ENCODE peak calls at places on chromosomes 4 and X, in five cellular contexts. H is progenitor cell of endocrine pancreas, X is uterus, I is suprapubic skin, O is thoracic aorta. S is an unnamed sample.

GRCh38 chrX:6169407-6169806 is 59.3 kb downstream of the NLGN4X start:
- DNase-seq in I (no peak), O (no peak), X (no peak), H (no peak), S (no peak)

GRCh38 chr4:128846063-128846462 is 36.6 kb downstream of the JADE1 start:
- DNase-seq in O (no peak), X (no peak), I (no peak), H (no peak), S (no peak)

GRCh38 chr4:40586729-40587128 is 42.9 kb downstream of the RBM47 start:
- DNase-seq in O (no peak), H (no peak), X (no peak), I (no peak), S (no peak)

GRCh38 chr4:130478406-130478805 is 1382.5 kb downstream of the C4orf33 start:
- DNase-seq in I (no peak), X (no peak), O (no peak), H (no peak), S (no peak)

GRCh38 chrX:71671043-71671829 is 3.9 kb downstream of the LOC101059915 start:
- DNase-seq in H (no peak), O (no peak), I (no peak), X (no peak), S (no peak)

GRCh38 chr4:7420661-7421040 is 14.1 kb downstream of the PSAPL1 start:
- DNase-seq in X (peak; percentile 6), I (peak; percentile 79), O (no peak), H (no peak), S (peak; percentile 81)

GRCh38 chrX:154441984-154442707 is 1.8 kb upstream of the FAM50A start:
- DNase-seq in H (no peak), I (no peak), X (no peak), O (no peak), S (no peak)

GRCh38 chr4:146445198-146446150 is 76.3 kb downstream of the SLC10A7 start:
- DNase-seq in O (no peak), X (no peak), I (no peak), H (no peak), S (no peak)

GRCh38 chr4:73257995-73258667 is 467 bp downstream of the ANKRD17 start:
- DNase-seq in I (no peak), O (peak; percentile 8), H (peak; percentile 20), X (peak; percentile 31), S (no peak)

GRCh38 chr4:147056951-147057630 is 111.4 kb upstream of the TTC29 start:
- DNase-seq in I (no peak), O (no peak), X (no peak), H (no peak), S (no peak)

GRCh38 chr4:174631901-174632758 is 109.8 kb upstream of the HPGD start:
- DNase-seq in I (no peak), H (no peak), O (no peak), X (no peak), S (no peak)

GRCh38 chr4:88661724-88662123 is 35.9 kb downstream of the NAP1L5 start:
- DNase-seq in H (no peak), I (no peak), O (no peak), X (no peak), S (no peak)

GRCh38 chr4:106624674-106625073 is 256.1 kb upstream of the GIMD1 start:
- DNase-seq in O (no peak), H (no peak), I (no peak), X (no peak), S (no peak)

GRCh38 chrX:23387826-23388225 is 53.2 kb downstream of the PTCHD1 start:
- DNase-seq in X (no peak), I (no peak), H (no peak), O (no peak), S (no peak)

GRCh38 chr4:1351854-1352633 is 5.0 kb downstream of the UVSSA start:
- DNase-seq in H (peak; percentile 89), O (peak; percentile 55), X (peak; percentile 84), I (peak; percentile 92), S (peak; percentile 95)

GRCh38 chrX:50812995-50813842 is 775 bp downstream of the SHROOM4 start:
- DNase-seq in O (no peak), X (peak; percentile 23), I (no peak), H (peak; percentile 23), S (peak; percentile 82)

GRCh38 chrX:16839852-16840460 is 30.2 kb downstream of the RBBP7 start:
- DNase-seq in X (peak; percentile 61), O (no peak), H (no peak), I (no peak), S (no peak)

GRCh38 chr4:110681381-110681780 is 58.5 kb upstream of the PITX2 start:
- DNase-seq in X (no peak), H (no peak), O (no peak), I (no peak), S (no peak)

GRCh38 chrX:129318375-129318774 is 204.9 kb downstream of the SMARCA1 start:
- DNase-seq in X (no peak), O (no peak), I (no peak), H (no peak), S (no peak)

GRCh38 chr4:22090655-22091350 is 142.2 kb upstream of the KCNIP4 start:
- DNase-seq in O (no peak), H (no peak), I (no peak), X (no peak), S (no peak)

GRCh38 chrX:137545711-137546651 is 19.9 kb upstream of the ZIC3 start:
- DNase-seq in X (no peak), H (no peak), I (no peak), O (no peak), S (no peak)

GRCh38 chr4:101599620-101600019 is 190.9 kb upstream of the BANK1 start:
- DNase-seq in X (no peak), O (no peak), H (no peak), I (no peak), S (no peak)

GRCh38 chrX:110210417-110211139 is 107.3 kb downstream of the AMMECR1 start:
- DNase-seq in O (no peak), I (no peak), H (no peak), X (no peak), S (no peak)

GRCh38 chr4:87118421-87118820 is 102.0 kb downstream of the KLHL8 start:
- DNase-seq in O (no peak), I (no peak), H (no peak), X (no peak), S (no peak)

DNA sequence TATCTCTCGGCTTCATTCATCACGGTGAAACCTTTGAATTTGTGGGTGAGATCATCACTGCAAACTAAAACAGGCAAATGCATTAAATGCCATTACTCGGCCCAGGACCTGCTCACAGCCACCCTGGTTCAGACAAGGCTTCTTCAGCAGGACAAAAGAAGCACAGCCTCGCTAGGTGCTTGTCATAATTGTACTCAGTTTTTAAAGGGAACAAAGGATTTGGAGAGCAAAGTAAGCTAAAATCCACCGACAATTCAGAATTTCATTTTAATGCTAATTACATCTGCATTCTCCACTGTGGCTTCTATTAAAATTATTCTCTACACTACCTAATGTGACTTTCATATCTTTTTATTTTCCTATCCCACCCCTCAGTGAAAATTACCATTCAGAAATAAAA is 57.0 kb downstream of the PCYT1B start:
- DNase-seq in X (no peak), O (no peak), H (no peak), I (no peak), S (no peak)
- TF ChIP-seq CTCF in X (no peak), O (no peak), H (no peak), I (no peak), S (no peak)

DNA sequence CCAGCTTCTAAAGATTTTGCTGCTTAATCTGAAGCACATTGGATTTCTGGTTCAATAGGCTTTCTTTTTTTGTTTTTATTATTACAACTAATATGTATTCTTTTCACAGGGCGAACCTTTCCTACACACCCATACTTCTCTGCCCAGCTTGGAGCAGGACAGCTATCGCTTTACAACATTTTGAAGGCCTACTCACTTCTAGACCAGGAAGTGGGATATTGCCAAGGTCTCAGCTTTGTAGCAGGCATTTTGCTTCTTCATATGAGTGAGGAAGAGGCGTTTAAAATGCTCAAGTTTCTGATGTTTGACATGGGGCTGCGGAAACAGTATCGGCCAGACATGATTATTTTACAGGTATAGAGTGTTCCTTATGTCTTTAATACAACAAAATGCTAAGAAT is 155.4 kb downstream of the PTTG2 start:
- DNase-seq in H (no peak), X (no peak), O (no peak), I (no peak), S (no peak)
- TF ChIP-seq CTCF in H (no peak), X (no peak), O (no peak), I (no peak), S (no peak)

DNA sequence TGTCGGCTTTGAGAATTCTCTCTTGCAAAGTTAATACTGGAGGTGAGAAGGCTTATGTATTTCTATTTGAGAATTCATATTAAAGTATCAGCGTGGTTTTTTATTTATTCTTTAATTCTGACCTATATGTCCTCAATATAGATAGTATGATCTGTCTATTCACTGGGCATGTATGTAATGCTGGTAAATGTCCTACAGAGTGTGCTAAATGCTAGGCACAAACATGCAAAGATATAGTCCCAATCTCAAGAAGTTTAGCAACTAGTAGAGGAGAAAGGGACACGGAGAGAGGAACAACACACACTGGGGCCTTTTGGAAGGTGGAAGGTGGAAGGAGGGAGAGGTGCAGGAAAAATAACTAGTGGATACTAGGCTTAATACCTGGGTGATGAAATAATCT is 11.0 kb upstream of the BMPR1B start:
- DNase-seq in I (no peak), H (no peak), X (no peak), O (no peak), S (no peak)
- TF ChIP-seq CTCF in I (no peak), H (no peak), X (no peak), O (no peak), S (no peak)

GRCh38 chrX:39814391-39814790 is 283.4 kb downstream of the BCOR start:
- DNase-seq in X (no peak), I (no peak), O (no peak), H (no peak), S (no peak)
- TF ChIP-seq CTCF in X (peak; percentile 31), I (no peak), O (no peak), H (peak; percentile 42), S (peak; percentile 56)

GRCh38 chr4:93152461-93152860 is 676.1 kb upstream of the ATOH1 start:
- DNase-seq in O (no peak), H (no peak), I (no peak), X (no peak), S (no peak)

GRCh38 chr4:93157984-93158383 is 670.6 kb upstream of the ATOH1 start:
- DNase-seq in O (no peak), I (no peak), H (no peak), X (no peak), S (no peak)
- TF ChIP-seq CTCF in O (no peak), I (no peak), H (peak; percentile 23), X (no peak), S (peak; percentile 44)

GRCh38 chr4:98659106-98659592 is 738 bp upstream of the TSPAN5 start:
- DNase-seq in O (no peak), I (no peak), X (no peak), H (no peak), S (no peak)
- TF ChIP-seq CTCF in O (no peak), I (no peak), X (no peak), H (no peak), S (peak; percentile 42)

GRCh38 chr4:70531981-70532380 is 13.6 kb downstream of the AMTN start:
- DNase-seq in H (no peak), O (no peak), I (no peak), X (no peak), S (no peak)
- TF ChIP-seq CTCF in H (peak; percentile 23), O (no peak), I (no peak), X (no peak), S (no peak)

GRCh38 chr4:113684534-113685091 is 76.9 kb downstream of the CAMK2D start:
- DNase-seq in O (peak; percentile 44), I (no peak), X (peak; percentile 39), H (no peak), S (peak; percentile 84)
- TF ChIP-seq CTCF in O (peak; percentile 59), I (no peak), X (no peak), H (peak; percentile 28), S (peak; percentile 56)

S was measured in osteocyte.